ENCODE peak calls at places on chromosomes 16 and 17, in eight cellular contexts. One of them, this sample, is unnamed.

GRCh38 chr17:15475620-15476354 is 8.4 kb upstream of the CDRT4 start:
- DNase-seq in suprapubic skin: no peak
- DNase-seq in fibroblast of lung: peak; percentile 74
- DNase-seq in H9: no peak
- DNase-seq in PC-3: no peak
- DNase-seq in uterus: no peak
- DNase-seq in Panc1: no peak
- DNase-seq in left lung: no peak
- DNase-seq in this sample: no peak

GRCh38 chr17:81031571-81032550 is 3.1 kb upstream of the BAIAP2 start:
- DNase-seq in suprapubic skin: peak; percentile 58
- DNase-seq in fibroblast of lung: no peak
- DNase-seq in PC-3: no peak
- DNase-seq in left lung: peak; percentile 88
- DNase-seq in H9: no peak
- DNase-seq in uterus: no peak
- DNase-seq in Panc1: no peak
- DNase-seq in this sample: no peak

GRCh38 chr16:59213952-59214351 is 479.8 kb upstream of the GOT2 start:
- DNase-seq in uterus: no peak
- DNase-seq in PC-3: no peak
- DNase-seq in suprapubic skin: no peak
- DNase-seq in left lung: no peak
- DNase-seq in H9: no peak
- DNase-seq in Panc1: no peak
- DNase-seq in fibroblast of lung: peak; percentile 75
- DNase-seq in this sample: no peak

GRCh38 chr16:68658258-68658973 is 13.3 kb downstream of the CDH3 start:
- DNase-seq in uterus: no peak
- DNase-seq in H9: no peak
- DNase-seq in fibroblast of lung: peak; percentile 90
- DNase-seq in suprapubic skin: no peak
- DNase-seq in PC-3: peak; percentile 98
- DNase-seq in left lung: no peak
- DNase-seq in Panc1: peak; percentile 25
- DNase-seq in this sample: peak; percentile 94

GRCh38 chr17:64103751-64104364 is 26.1 kb downstream of the ERN1 start:
- DNase-seq in PC-3: peak; percentile 83
- DNase-seq in H9: no peak
- DNase-seq in left lung: no peak
- DNase-seq in Panc1: no peak
- DNase-seq in fibroblast of lung: peak; percentile 68
- DNase-seq in suprapubic skin: no peak
- DNase-seq in uterus: no peak
- DNase-seq in this sample: no peak

GRCh38 chr17:30520436-30520835 is 43.2 kb downstream of the GOSR1 start:
- DNase-seq in PC-3: no peak
- DNase-seq in H9: no peak
- DNase-seq in suprapubic skin: no peak
- DNase-seq in fibroblast of lung: peak; percentile 74
- DNase-seq in uterus: no peak
- DNase-seq in left lung: no peak
- DNase-seq in Panc1: no peak
- DNase-seq in this sample: no peak

GRCh38 chr16:57204675-57205074 is 18.5 kb downstream of the RSPRY1 start:
- DNase-seq in H9: peak; percentile 45
- DNase-seq in suprapubic skin: no peak
- DNase-seq in fibroblast of lung: no peak
- DNase-seq in left lung: no peak
- DNase-seq in Panc1: no peak
- DNase-seq in uterus: no peak
- DNase-seq in PC-3: no peak
- DNase-seq in this sample: no peak

GRCh38 chr16:86405319-86405718 is 105.0 kb upstream of the FOXF1 start:
- DNase-seq in H9: no peak
- DNase-seq in Panc1: no peak
- DNase-seq in left lung: no peak
- DNase-seq in uterus: no peak
- DNase-seq in PC-3: no peak
- DNase-seq in suprapubic skin: no peak
- DNase-seq in fibroblast of lung: peak; percentile 61
- DNase-seq in this sample: no peak

GRCh38 chr17:8818654-8819330 is 19.6 kb upstream of the MFSD6L start:
- DNase-seq in H9: peak; percentile 32
- DNase-seq in fibroblast of lung: no peak
- DNase-seq in Panc1: no peak
- DNase-seq in PC-3: no peak
- DNase-seq in left lung: no peak
- DNase-seq in suprapubic skin: peak; percentile 17
- DNase-seq in uterus: no peak
- DNase-seq in this sample: no peak

GRCh38 chr17:42118545-42118944 is 2.6 kb downstream of the KAT2A start:
- DNase-seq in fibroblast of lung: no peak
- DNase-seq in left lung: no peak
- DNase-seq in H9: peak; percentile 64
- DNase-seq in Panc1: no peak
- DNase-seq in suprapubic skin: no peak
- DNase-seq in uterus: no peak
- DNase-seq in PC-3: no peak
- DNase-seq in this sample: no peak

GRCh38 chr17:37045271-37045946 is 96.7 kb downstream of the AATF start:
- DNase-seq in uterus: no peak
- DNase-seq in H9: no peak
- DNase-seq in Panc1: no peak
- DNase-seq in suprapubic skin: no peak
- DNase-seq in PC-3: no peak
- DNase-seq in fibroblast of lung: no peak
- DNase-seq in left lung: no peak
- DNase-seq in this sample: no peak

GRCh38 chr16:46929378-46930332 is 43.8 kb downstream of the DNAJA2 start:
- DNase-seq in Panc1: no peak
- DNase-seq in H9: peak; percentile 81
- DNase-seq in suprapubic skin: peak; percentile 75
- DNase-seq in left lung: peak; percentile 91
- DNase-seq in fibroblast of lung: peak; percentile 29
- DNase-seq in uterus: peak; percentile 27
- DNase-seq in PC-3: peak; percentile 64
- DNase-seq in this sample: peak; percentile 68

GRCh38 chr16:88437367-88437964 is 15.6 kb upstream of the ZFPM1 start:
- DNase-seq in PC-3: peak; percentile 68
- DNase-seq in uterus: peak; percentile 35
- DNase-seq in fibroblast of lung: peak; percentile 17
- DNase-seq in suprapubic skin: no peak
- DNase-seq in left lung: peak; percentile 88
- DNase-seq in Panc1: no peak
- DNase-seq in H9: peak; percentile 88
- DNase-seq in this sample: peak; percentile 70

GRCh38 chr17:34484193-34484733 is 95.1 kb upstream of the TMEM132E start:
- DNase-seq in fibroblast of lung: no peak
- DNase-seq in PC-3: no peak
- DNase-seq in left lung: no peak
- DNase-seq in H9: no peak
- DNase-seq in suprapubic skin: no peak
- DNase-seq in Panc1: no peak
- DNase-seq in uterus: no peak
- DNase-seq in this sample: no peak

GRCh38 chr17:65278050-65278819 is 141.1 kb downstream of the RGS9 start:
- DNase-seq in H9: peak; percentile 90
- DNase-seq in Panc1: no peak
- DNase-seq in suprapubic skin: no peak
- DNase-seq in left lung: no peak
- DNase-seq in fibroblast of lung: peak; percentile 67
- DNase-seq in uterus: no peak
- DNase-seq in PC-3: peak; percentile 79
- DNase-seq in this sample: peak; percentile 56

GRCh38 chr16:68668266-68668665 is 23.2 kb downstream of the CDH3 start:
- DNase-seq in fibroblast of lung: no peak
- DNase-seq in H9: no peak
- DNase-seq in PC-3: peak; percentile 92
- DNase-seq in suprapubic skin: no peak
- DNase-seq in uterus: no peak
- DNase-seq in left lung: no peak
- DNase-seq in Panc1: no peak
- DNase-seq in this sample: peak; percentile 93

DNA sequence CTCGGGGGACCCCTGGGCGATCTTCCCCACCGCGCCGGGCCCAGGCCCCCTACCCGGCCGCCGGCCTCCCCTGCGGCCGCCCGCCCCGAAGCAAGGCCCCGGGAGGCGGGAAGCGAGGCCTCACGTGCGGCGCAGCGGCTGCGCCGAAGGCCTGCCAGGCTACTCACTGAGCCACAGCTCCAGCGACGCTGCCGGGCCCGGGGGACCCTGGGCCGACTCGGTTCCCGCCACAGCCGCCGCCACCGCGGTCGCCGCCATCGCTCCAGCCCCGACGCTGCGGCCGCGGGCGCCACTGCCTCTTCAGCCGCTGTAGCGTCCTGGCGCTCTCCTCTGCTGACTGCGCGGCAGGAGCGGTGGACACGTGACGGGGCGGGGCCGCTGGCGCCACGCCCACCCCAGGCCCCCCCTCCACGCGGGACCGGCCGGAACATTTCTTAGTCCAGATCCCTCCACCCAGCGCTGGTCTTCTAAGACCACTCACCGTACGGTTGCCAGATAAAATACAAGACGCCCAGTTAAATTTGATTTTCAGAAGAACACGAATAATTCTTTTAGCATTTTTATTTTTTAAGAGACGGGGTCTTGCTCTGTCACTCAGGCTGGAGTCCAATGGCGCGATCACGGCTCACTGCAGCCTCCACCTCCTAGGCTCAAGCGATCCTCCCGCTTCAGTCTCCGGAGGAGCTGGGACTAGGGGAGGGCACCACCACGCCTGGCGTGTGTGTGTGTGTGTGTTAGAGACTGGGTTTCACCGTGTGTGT is at the start of gene GGA2:
- DNase-seq in left lung: peak; percentile 95
- DNase-seq in H9: peak; percentile 80
- DNase-seq in PC-3: peak; percentile 70
- DNase-seq in suprapubic skin: peak; percentile 91
- DNase-seq in fibroblast of lung: peak; percentile 76
- DNase-seq in Panc1: peak; percentile 45
- DNase-seq in uterus: peak; percentile 81
- DNase-seq in this sample: peak; percentile 81
- TF ChIP-seq CTCF in left lung: no peak
- TF ChIP-seq CTCF in H9: no peak
- TF ChIP-seq CTCF in PC-3: no peak
- TF ChIP-seq CTCF in suprapubic skin: no peak
- TF ChIP-seq CTCF in fibroblast of lung: no peak
- TF ChIP-seq CTCF in Panc1: no peak
- TF ChIP-seq CTCF in uterus: peak; percentile 51
- TF ChIP-seq CTCF in this sample: no peak

GRCh38 chr17:2093349-2093748 is 38.4 kb downstream of the HIC1 start:
- DNase-seq in fibroblast of lung: no peak
- DNase-seq in PC-3: no peak
- DNase-seq in Panc1: no peak
- DNase-seq in left lung: no peak
- DNase-seq in H9: no peak
- DNase-seq in suprapubic skin: no peak
- DNase-seq in uterus: no peak
- DNase-seq in this sample: no peak
- H3K27ac ChIP-seq in fibroblast of lung: no peak overlapping the region
- H3K27ac ChIP-seq in PC-3: no peak overlapping the region
- H3K27ac ChIP-seq in Panc1: no peak overlapping the region
- H3K27ac ChIP-seq in left lung: peak overlapping the region; percentile 20
- H3K27ac ChIP-seq in H9: no peak overlapping the region
- H3K27ac ChIP-seq in suprapubic skin: no peak overlapping the region
- H3K27ac ChIP-seq in uterus: no peak overlapping the region
- H3K27ac ChIP-seq in this sample: peak overlapping the region; percentile 22

GRCh38 chr16:23155445-23156049 is 6.3 kb upstream of the USP31 start:
- DNase-seq in PC-3: peak; percentile 37
- DNase-seq in H9: peak; percentile 42
- DNase-seq in left lung: no peak
- DNase-seq in Panc1: no peak
- DNase-seq in uterus: no peak
- DNase-seq in fibroblast of lung: no peak
- DNase-seq in suprapubic skin: no peak
- DNase-seq in this sample: no peak
- TF ChIP-seq CTCF in PC-3: peak; percentile 61
- TF ChIP-seq CTCF in H9: peak; percentile 65
- TF ChIP-seq CTCF in left lung: no peak
- TF ChIP-seq CTCF in Panc1: peak; percentile 83
- TF ChIP-seq CTCF in uterus: peak; percentile 4
- TF ChIP-seq CTCF in fibroblast of lung: no peak
- TF ChIP-seq CTCF in suprapubic skin: no peak
- TF ChIP-seq CTCF in this sample: no peak

GRCh38 chr17:75501378-75502071 is 13.8 kb downstream of the CASKIN2 start:
- DNase-seq in left lung: peak; percentile 63
- DNase-seq in uterus: no peak
- DNase-seq in fibroblast of lung: no peak
- DNase-seq in suprapubic skin: peak; percentile 64
- DNase-seq in PC-3: no peak
- DNase-seq in H9: no peak
- DNase-seq in Panc1: no peak
- DNase-seq in this sample: no peak

GRCh38 chr17:75499313-75500022 is 15.9 kb downstream of the CASKIN2 start:
- DNase-seq in left lung: no peak
- DNase-seq in PC-3: no peak
- DNase-seq in H9: no peak
- DNase-seq in uterus: peak; percentile 69
- DNase-seq in suprapubic skin: no peak
- DNase-seq in fibroblast of lung: no peak
- DNase-seq in Panc1: no peak
- DNase-seq in this sample: no peak

GRCh38 chr17:75502072-75502745 is 13.1 kb downstream of the CASKIN2 start:
- DNase-seq in suprapubic skin: peak; percentile 62
- DNase-seq in Panc1: no peak
- DNase-seq in PC-3: no peak
- DNase-seq in H9: no peak
- DNase-seq in fibroblast of lung: no peak
- DNase-seq in uterus: no peak
- DNase-seq in left lung: peak; percentile 78
- DNase-seq in this sample: no peak

GRCh38 chr17:75498726-75499213 is 16.6 kb downstream of the CASKIN2 start:
- DNase-seq in H9: peak; percentile 64
- DNase-seq in uterus: no peak
- DNase-seq in Panc1: no peak
- DNase-seq in suprapubic skin: no peak
- DNase-seq in fibroblast of lung: no peak
- DNase-seq in PC-3: peak; percentile 19
- DNase-seq in left lung: no peak
- DNase-seq in this sample: no peak

DNA sequence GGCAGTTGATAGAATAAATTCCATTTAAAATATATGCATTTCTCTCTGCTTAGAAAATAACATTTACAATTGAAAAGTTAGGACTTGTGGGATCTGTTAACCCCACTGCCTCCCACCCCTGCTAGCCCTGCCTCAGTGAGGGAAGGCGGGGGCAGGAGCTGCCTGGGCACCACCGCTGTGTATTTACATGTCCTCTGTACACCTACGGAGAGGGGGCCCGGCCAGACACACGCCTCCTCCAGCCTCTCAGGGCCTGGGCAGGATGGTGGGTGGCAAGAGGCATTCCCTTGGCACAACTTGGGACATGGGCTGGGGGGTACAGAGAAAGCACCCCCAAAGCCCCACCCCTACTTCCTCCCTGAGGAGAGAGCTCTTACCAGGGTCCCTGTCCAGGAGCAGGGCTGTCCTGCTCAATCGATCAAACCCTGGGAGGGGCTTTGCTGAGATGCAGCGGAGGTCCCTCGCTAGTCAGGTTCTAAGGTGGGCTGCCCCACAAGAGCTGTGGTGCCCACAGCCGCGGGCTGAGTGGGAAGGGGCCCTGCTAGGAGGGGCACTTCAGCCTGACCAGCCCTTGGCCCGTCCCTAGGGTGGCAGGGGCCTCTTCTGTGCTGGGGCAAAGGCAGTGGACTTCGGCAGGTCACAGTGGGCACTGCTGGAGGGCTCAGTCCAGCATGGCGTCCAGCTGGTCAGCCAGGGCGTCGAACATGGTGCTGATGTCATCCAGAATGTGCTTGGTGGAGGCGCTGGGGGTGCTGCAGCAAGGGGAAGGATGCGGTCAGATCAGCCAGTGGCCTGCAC is 14.7 kb downstream of the CASKIN2 start:
- DNase-seq in fibroblast of lung: no peak
- DNase-seq in PC-3: no peak
- DNase-seq in suprapubic skin: no peak
- DNase-seq in uterus: no peak
- DNase-seq in H9: no peak
- DNase-seq in left lung: no peak
- DNase-seq in Panc1: no peak
- DNase-seq in this sample: no peak
- H3K27ac ChIP-seq in fibroblast of lung: no peak overlapping the region
- H3K27ac ChIP-seq in PC-3: no peak overlapping the region
- H3K27ac ChIP-seq in suprapubic skin: no peak overlapping the region
- H3K27ac ChIP-seq in uterus: peak overlapping the region; percentile 62
- H3K27ac ChIP-seq in H9: no peak overlapping the region
- H3K27ac ChIP-seq in left lung: no peak overlapping the region
- H3K27ac ChIP-seq in Panc1: no peak overlapping the region
- H3K27ac ChIP-seq in this sample: peak overlapping the region; percentile 54